ENCODE peak calls at places on chromosomes 16 and 17, in nine cellular contexts. C is tibial nerve, M is esophagus squamous epithelium, H is A549, L is body of pancreas, Q is HCT116, O is uterus, K is adrenal gland, Y is IMR-90. S is an unnamed sample.

GRCh38 chr17:64520359-64520758 is 13.6 kb downstream of the CEP95 start:
- DNase-seq in Q (no peak), M (no peak), L (no peak), H (no peak), Y (no peak), C (no peak), K (no peak), O (no peak), S (no peak)

GRCh38 chr17:49522329-49522890 is 27.3 kb downstream of the NGFR start:
- DNase-seq in H (no peak), C (no peak), M (no peak), O (peak; percentile 11), Q (no peak), L (no peak), Y (no peak), K (no peak), S (no peak)

GRCh38 chr17:31061678-31062077 is 33.1 kb upstream of the NF1 start:
- DNase-seq in C (no peak), H (peak; percentile 30), L (no peak), K (no peak), O (no peak), Q (no peak), M (no peak), Y (no peak), S (no peak)

GRCh38 chr16:78659668-78660217 is 560.3 kb downstream of the WWOX start:
- DNase-seq in C (no peak), M (no peak), L (no peak), O (no peak), Q (no peak), H (no peak), Y (no peak), K (no peak), S (no peak)

GRCh38 chr17:48655913-48656312 is 29.8 kb upstream of the HOXB9 start:
- DNase-seq in O (no peak), C (no peak), Y (no peak), M (no peak), H (no peak), L (no peak), Q (no peak), K (no peak), S (no peak)

GRCh38 chr17:59155439-59156177 is at the start of gene PRR11:
- DNase-seq in M (peak; percentile 98), C (peak; percentile 97), Y (peak; percentile 100), O (peak; percentile 92), H (no peak), L (peak; percentile 99), Q (peak; percentile 100), K (peak; percentile 99), S (peak; percentile 99)

GRCh38 chr17:15917439-15918027 is 27.4 kb upstream of the ADORA2B start:
- DNase-seq in K (no peak), C (no peak), L (no peak), O (no peak), Q (no peak), H (no peak), M (no peak), Y (no peak), S (no peak)

GRCh38 chr17:60311936-60312335 is 80.0 kb downstream of the USP32 start:
- DNase-seq in M (no peak), H (no peak), O (no peak), C (no peak), Q (no peak), K (no peak), Y (peak; percentile 77), L (no peak), S (no peak)

GRCh38 chr16:3554351-3554928 is 22.8 kb downstream of the NLRC3 start:
- DNase-seq in Q (no peak), H (no peak), O (no peak), Y (no peak), C (no peak), M (no peak), K (no peak), L (no peak), S (no peak)

GRCh38 chr17:29617125-29617480 is 5.6 kb downstream of the CORO6 start:
- DNase-seq in H (peak; percentile 88), L (peak; percentile 83), M (peak; percentile 44), K (peak; percentile 86), Y (peak; percentile 38), C (peak; percentile 69), O (peak; percentile 62), Q (peak; percentile 67), S (no peak)

GRCh38 chr16:81841709-81842108 is 62.6 kb downstream of the PLCG2 start:
- DNase-seq in O (no peak), K (no peak), Y (no peak), H (no peak), C (no peak), M (no peak), L (no peak), Q (no peak), S (no peak)

GRCh38 chr17:15782809-15783208 is 50.7 kb downstream of the TBC1D26 start:
- DNase-seq in K (peak; percentile 70), M (no peak), H (no peak), O (peak; percentile 68), Q (no peak), L (peak; percentile 49), Y (no peak), C (peak; percentile 33), S (no peak)

GRCh38 chr16:2235695-2236361 is 416 bp upstream of the DNASE1L2 start:
- DNase-seq in K (no peak), L (no peak), H (no peak), Y (no peak), Q (no peak), C (no peak), M (no peak), O (no peak), S (no peak)

GRCh38 chr16:2233046-2233775 is 3.0 kb upstream of the DNASE1L2 start:
- DNase-seq in M (no peak), O (no peak), Y (no peak), C (no peak), K (no peak), H (no peak), L (no peak), Q (no peak), S (no peak)

GRCh38 chr16:2235234-2235651 is 1.0 kb upstream of the DNASE1L2 start:
- DNase-seq in K (no peak), L (no peak), C (no peak), H (no peak), O (no peak), Q (no peak), Y (no peak), M (no peak), S (no peak)

GRCh38 chr16:2234813-2235170 is 1.5 kb upstream of the DNASE1L2 start:
- DNase-seq in O (no peak), K (no peak), H (no peak), Y (no peak), Q (no peak), M (no peak), L (no peak), C (no peak), S (no peak)

DNA sequence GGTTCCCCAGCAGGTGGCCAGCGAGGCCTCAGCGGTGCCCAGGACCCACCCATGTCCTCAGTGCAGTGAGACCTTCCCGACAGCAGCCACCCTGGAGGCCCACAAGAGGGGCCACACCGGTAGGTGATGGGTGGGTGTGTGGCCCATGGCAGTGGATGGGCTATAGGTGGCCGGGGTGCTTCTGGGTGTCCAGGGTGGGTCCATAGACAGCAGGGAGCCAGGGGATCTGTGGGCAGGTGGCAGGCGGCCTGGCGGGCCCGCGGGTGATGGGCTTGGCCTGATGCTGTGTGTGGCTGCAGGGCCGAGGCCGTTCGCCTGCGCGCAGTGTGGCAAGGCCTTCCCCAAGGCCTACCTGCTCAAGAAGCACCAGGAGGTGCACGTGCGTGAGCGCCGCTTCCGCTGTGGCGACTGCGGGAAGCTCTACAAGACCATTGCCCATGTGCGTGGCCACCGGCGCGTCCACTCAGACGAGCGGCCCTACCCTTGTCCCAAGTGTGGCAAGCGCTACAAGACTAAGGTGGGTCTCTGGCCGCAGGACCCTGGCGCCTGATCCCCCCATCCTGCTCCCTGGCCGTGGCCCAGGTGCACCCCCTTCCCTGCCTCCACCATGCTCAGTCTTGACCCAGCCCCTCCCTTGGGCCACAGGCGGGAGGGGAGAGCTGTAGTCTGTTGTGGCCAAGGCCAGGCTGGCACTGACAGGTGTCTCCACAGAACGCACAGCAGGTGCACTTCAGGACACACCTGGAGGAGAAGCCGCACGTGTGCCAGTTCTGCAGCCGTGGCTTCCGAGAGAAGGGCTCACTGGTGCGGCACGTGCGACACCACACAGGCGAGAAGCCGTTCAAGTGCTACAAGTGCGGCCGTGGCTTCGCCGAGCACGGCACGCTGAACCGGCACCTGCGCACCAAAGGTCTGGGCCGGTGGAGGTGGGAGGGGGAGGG is 2.1 kb upstream of the DNASE1L2 start:
- DNase-seq in Y (no peak), K (no peak), C (no peak), L (no peak), M (no peak), O (no peak), Q (no peak), H (no peak), S (no peak)
- TF ChIP-seq POLR2A in Y (no peak), K (no peak), C (no peak), L (no peak), M (no peak), O (no peak), Q (no peak), H (peak; percentile 4), S (no peak)

DNA sequence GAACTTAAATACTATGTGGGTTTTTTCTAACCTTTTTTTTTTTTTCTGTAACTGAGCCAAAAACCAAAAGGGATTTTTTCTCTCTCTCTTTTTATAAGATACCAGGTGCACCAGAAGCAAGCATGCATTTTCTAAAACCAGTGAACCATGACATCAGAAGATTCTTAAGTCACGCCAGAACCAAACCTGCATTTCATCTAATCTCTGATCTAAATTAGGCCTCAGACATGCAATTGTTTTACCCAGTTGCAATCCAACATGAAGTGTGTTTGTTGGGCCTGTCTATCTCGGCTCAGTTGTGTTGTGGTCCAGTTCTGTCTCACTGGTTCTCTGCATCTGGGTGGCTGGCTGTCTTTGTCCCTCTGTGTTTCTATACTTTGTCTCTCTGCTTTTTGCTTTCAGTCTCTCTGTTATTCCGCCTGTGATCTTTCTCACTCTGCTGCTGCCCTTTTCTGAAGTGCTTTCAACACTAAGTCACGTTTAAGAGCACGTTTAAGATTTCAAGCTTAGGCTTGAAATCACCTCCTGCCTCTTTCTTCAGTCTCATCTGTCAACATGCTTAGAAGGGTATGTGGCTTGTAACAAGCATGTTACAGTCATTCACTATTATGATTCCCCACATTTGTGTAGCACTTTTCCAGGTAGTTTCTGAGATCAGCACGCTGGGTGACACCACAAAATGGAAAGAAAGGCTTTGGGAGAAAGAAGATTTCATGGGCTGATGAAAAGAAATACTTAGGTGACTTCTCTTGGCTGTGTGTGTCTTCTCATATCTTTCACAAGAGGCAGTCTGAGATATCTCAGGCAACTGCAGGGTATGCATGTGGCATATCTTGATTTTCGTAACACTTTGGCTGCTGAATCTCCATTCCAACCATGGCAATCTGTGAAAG is 488.9 kb downstream of the SHISA9 start:
- DNase-seq in Y (no peak), O (no peak), Q (no peak), H (no peak), K (no peak), C (no peak), M (no peak), L (no peak), S (peak; percentile 53)
- H3K4me3 ChIP-seq in Y (no peak overlapping the region), O (no peak overlapping the region), Q (no peak overlapping the region), H (no peak overlapping the region), K (no peak overlapping the region), C (no peak overlapping the region), M (no peak overlapping the region), L (no peak overlapping the region), S (no peak overlapping the region)

GRCh38 chr16:83027973-83028372 is 401.2 kb downstream of the CDH13 start:
- DNase-seq in L (no peak), O (no peak), K (no peak), Q (no peak), Y (no peak), M (no peak), H (no peak), C (no peak), S (no peak)
- TF ChIP-seq POLR2A in L (no peak), O (no peak), K (no peak), Q (no peak), Y (no peak), M (no peak), H (no peak), C (no peak), S (no peak)

GRCh38 chr17:82862758-82863645 is 23.2 kb upstream of the ZNF750 start:
- DNase-seq in Q (no peak), O (no peak), M (no peak), C (no peak), Y (no peak), H (no peak), L (no peak), K (no peak), S (no peak)
- H3K4me3 ChIP-seq in Q (peak overlapping the region; percentile 35), O (no peak overlapping the region), M (no peak overlapping the region), C (no peak overlapping the region), Y (no peak overlapping the region), H (no peak overlapping the region), L (no peak overlapping the region), K (no peak overlapping the region), S (no peak overlapping the region)

S was measured in esophagus muscularis mucosa.